ENCODE peak calls at places on chromosome 1, in eight cellular contexts. A is NT2/D1, E is endodermal cell, S is PC-3, D is GM12878, J is HCT116, G is IMR-90, N is keratinocyte. L is an unnamed sample.

GRCh38 chr1:44161546-44161945 is 20.1 kb upstream of the KLF18 start:
- DNase-seq in A (no peak), E (no peak), S (no peak), D (no peak), J (no peak), G (no peak), N (no peak), L (no peak)

GRCh38 chr1:7583291-7584096 is 187.6 kb upstream of the VAMP3 start:
- DNase-seq in A (no peak), E (peak; percentile 66), S (no peak), D (no peak), J (no peak), G (no peak), N (no peak), L (no peak)

GRCh38 chr1:75264112-75264511 is 129.9 kb downstream of the LHX8 start:
- DNase-seq in A (no peak), E (no peak), S (no peak), D (no peak), J (no peak), G (no peak), N (no peak), L (no peak)

GRCh38 chr1:225476100-225476511 is 48.3 kb upstream of the LBR start:
- DNase-seq in A (no peak), E (peak; percentile 30), S (no peak), D (no peak), J (no peak), G (no peak), N (no peak), L (peak; percentile 18)

GRCh38 chr1:37391181-37391949 is 83.0 kb upstream of the ZC3H12A start:
- DNase-seq in A (peak; percentile 92), E (peak; percentile 84), S (peak; percentile 11), D (no peak), J (no peak), G (no peak), N (no peak), L (peak; percentile 58)

GRCh38 chr1:209567788-209568187 is 15.7 kb upstream of the CAMK1G start:
- DNase-seq in A (no peak), E (no peak), S (peak; percentile 75), D (no peak), J (no peak), G (peak; percentile 43), N (peak; percentile 89), L (no peak)

GRCh38 chr1:10057305-10057704 is 24.5 kb downstream of the UBE4B start:
- DNase-seq in A (no peak), E (no peak), S (no peak), D (no peak), J (no peak), G (peak; percentile 48), N (no peak), L (no peak)

GRCh38 chr1:213796525-213796924 is 191.2 kb upstream of the PROX1 start:
- DNase-seq in A (no peak), E (no peak), S (no peak), D (no peak), J (no peak), G (no peak), N (no peak), L (no peak)

GRCh38 chr1:179120736-179121135 is 38.9 kb downstream of the TOR3A start:
- DNase-seq in A (no peak), E (no peak), S (no peak), D (no peak), J (no peak), G (no peak), N (no peak), L (no peak)

GRCh38 chr1:47402591-47402990 is 13.5 kb upstream of the FOXE3 start:
- DNase-seq in A (no peak), E (no peak), S (no peak), D (no peak), J (no peak), G (no peak), N (no peak), L (no peak)

GRCh38 chr1:100246738-100247137 is 2.9 kb downstream of the DBT start:
- DNase-seq in A (no peak), E (no peak), S (no peak), D (no peak), J (no peak), G (no peak), N (no peak), L (no peak)

GRCh38 chr1:74280642-74281396 is 45.6 kb downstream of the TNNI3K start:
- DNase-seq in A (no peak), E (no peak), S (peak; percentile 12), D (no peak), J (no peak), G (no peak), N (no peak), L (no peak)

GRCh38 chr1:210815641-210816040 is 318.3 kb downstream of the KCNH1 start:
- DNase-seq in A (no peak), E (no peak), S (no peak), D (no peak), J (no peak), G (no peak), N (no peak), L (no peak)

GRCh38 chr1:94998128-94998527 is 71.2 kb upstream of the CNN3 start:
- DNase-seq in A (no peak), E (no peak), S (no peak), D (no peak), J (no peak), G (no peak), N (no peak), L (no peak)

GRCh38 chr1:107702946-107703571 is 261.9 kb downstream of the VAV3 start:
- DNase-seq in A (no peak), E (no peak), S (peak; percentile 59), D (no peak), J (no peak), G (no peak), N (no peak), L (no peak)

GRCh38 chr1:89929467-89930063 is 65.3 kb upstream of the ZNF326 start:
- DNase-seq in A (no peak), E (no peak), S (no peak), D (no peak), J (no peak), G (no peak), N (no peak), L (peak; percentile 71)

GRCh38 chr1:24708938-24709337 is 36.3 kb upstream of the CLIC4 start:
- DNase-seq in A (no peak), E (no peak), S (no peak), D (no peak), J (no peak), G (no peak), N (no peak), L (no peak)

GRCh38 chr1:61079276-61079897 is 3.0 kb upstream of the NFIA start:
- DNase-seq in A (no peak), E (no peak), S (peak; percentile 60), D (no peak), J (no peak), G (no peak), N (no peak), L (no peak)

GRCh38 chr1:93178418-93178817 is 1.8 kb downstream of the TMED5 start:
- DNase-seq in A (no peak), E (no peak), S (no peak), D (no peak), J (no peak), G (peak; percentile 17), N (no peak), L (no peak)

GRCh38 chr1:199978408-199978940 is 49.0 kb upstream of the NR5A2 start:
- DNase-seq in A (no peak), E (no peak), S (no peak), D (no peak), J (no peak), G (peak; percentile 2), N (no peak), L (no peak)

GRCh38 chr1:236370397-236370796 is 23.7 kb upstream of the EDARADD start:
- DNase-seq in A (no peak), E (no peak), S (peak; percentile 2), D (no peak), J (no peak), G (no peak), N (no peak), L (no peak)

GRCh38 chr1:116495534-116495933 is 75.3 kb downstream of the CD58 start:
- DNase-seq in A (no peak), E (no peak), S (no peak), D (no peak), J (no peak), G (no peak), N (no peak), L (no peak)

GRCh38 chr1:220990417-220991337 is 111.4 kb downstream of the HLX start:
- DNase-seq in A (no peak), E (no peak), S (peak; percentile 85), D (no peak), J (peak; percentile 12), G (peak; percentile 83), N (no peak), L (no peak)

GRCh38 chr1:240827786-240828185 is 215.8 kb upstream of the GREM2 start:
- DNase-seq in A (no peak), E (no peak), S (no peak), D (no peak), J (no peak), G (no peak), N (no peak), L (no peak)

GRCh38 chr1:19835573-19835972 is 20.5 kb upstream of the RNF186 start:
- DNase-seq in A (no peak), E (no peak), S (no peak), D (no peak), J (no peak), G (no peak), N (no peak), L (no peak)

GRCh38 chr1:160500321-160500990 is 22.6 kb downstream of the SLAMF6 start:
- DNase-seq in A (no peak), E (no peak), S (no peak), D (no peak), J (no peak), G (no peak), N (no peak), L (no peak)
- H3K9me3 ChIP-seq in A (peaks cover 8% of the 10 kb centered on the region), E (peaks cover 9% of the 10 kb centered on the region), S (peaks cover 5% of the 10 kb centered on the region), D (peaks cover 31% of the 10 kb centered on the region), J (no peaks in the 10 kb centered on the region), G (no peaks in the 10 kb centered on the region), N (no peaks in the 10 kb centered on the region), L (no peaks in the 10 kb centered on the region)

GRCh38 chr1:196594700-196595099 is 13.5 kb downstream of the KCNT2 start:
- DNase-seq in A (no peak), E (no peak), S (no peak), D (no peak), J (no peak), G (no peak), N (no peak), L (no peak)
- H3K9ac ChIP-seq in A (no peak overlapping the region), E (no peak overlapping the region), S (no peak overlapping the region), D (no peak overlapping the region), J (no peak overlapping the region), G (no peak overlapping the region), N (no peak overlapping the region), L (no peak overlapping the region)

DNA sequence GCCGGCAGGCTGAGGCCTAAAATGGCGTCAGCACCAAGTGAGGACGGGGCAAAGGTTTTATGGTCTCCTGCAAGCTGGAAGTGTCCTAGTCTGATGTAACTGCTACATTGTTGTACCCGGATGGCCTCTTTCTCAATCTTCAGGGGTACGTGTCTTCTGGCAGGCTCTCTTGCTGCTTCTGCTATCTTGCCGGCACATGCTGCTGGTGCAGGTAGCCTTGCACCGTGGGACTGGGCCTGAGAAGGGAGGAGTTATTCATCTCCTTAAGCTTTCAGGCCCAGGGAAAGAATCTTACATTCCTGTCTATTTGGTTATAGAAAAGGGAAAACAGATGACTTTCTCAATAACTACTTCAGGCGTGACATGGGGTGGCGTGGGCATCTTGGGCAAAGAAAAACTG is 72.2 kb downstream of the ZNF678 start:
- DNase-seq in A (no peak), E (no peak), S (no peak), D (no peak), J (no peak), G (no peak), N (no peak), L (no peak)
- H3K9me3 ChIP-seq in A (peaks cover 92% of the 10 kb centered on the region), E (peaks cover 67% of the 10 kb centered on the region), S (peaks cover 85% of the 10 kb centered on the region), D (peaks cover 26% of the 10 kb centered on the region), J (peaks cover 10% of the 10 kb centered on the region), G (peaks cover 75% of the 10 kb centered on the region), N (peaks cover 6% of the 10 kb centered on the region), L (peaks cover 6% of the 10 kb centered on the region)

GRCh38 chr1:18643154-18644012 is 12.7 kb downstream of the PAX7 start:
- DNase-seq in A (no peak), E (peak; percentile 90), S (peak; percentile 26), D (no peak), J (no peak), G (no peak), N (no peak), L (peak; percentile 76)
- H3K9ac ChIP-seq in A (no peak overlapping the region), E (peak overlapping the region; percentile 41), S (no peak overlapping the region), D (no peak overlapping the region), J (peak overlapping the region; percentile 11), G (no peak overlapping the region), N (no peak overlapping the region), L (no peak overlapping the region)

L was measured in H9.